ENCODE peak calls at places on chromosome 16, in five cellular contexts. C is choroid plexus epithelial cell, V is AG09309, M is epithelial cell of esophagus, O is astrocyte of the cerebellum. N is an unnamed sample.

GRCh38 chr16:8949536-8950418 is 13.9 kb downstream of the USP7 start:
- DNase-seq in V (no peak), M (no peak), C (no peak), O (no peak), N (no peak)

GRCh38 chr16:81035398-81035974 is at the start of gene ATMIN:
- DNase-seq in C (peak), O (peak), V (peak), M (peak), N (peak)

GRCh38 chr16:73063854-73064226 is 15.9 kb upstream of the ZFHX3 start:
- DNase-seq in C (no peak), M (no peak), V (no peak), O (no peak), N (no peak)

GRCh38 chr16:4336701-4337539 is 14.2 kb downstream of the PAM16 start:
- DNase-seq in C (no peak), M (no peak), O (no peak), V (no peak), N (no peak)

GRCh38 chr16:50114357-50115129 is 38.6 kb upstream of the TENT4B start:
- DNase-seq in V (no peak), O (no peak), M (peak), C (no peak), N (no peak)

GRCh38 chr16:53695070-53695469 is 8.6 kb downstream of the RPGRIP1L start:
- DNase-seq in O (peak), C (peak), V (peak), M (peak), N (peak)

GRCh38 chr16:27839419-27839818 is 224.1 kb downstream of the GSG1L start:
- DNase-seq in C (peak), O (no peak), M (peak), V (no peak), N (peak)

GRCh38 chr16:27431773-27432599 is 30.0 kb downstream of the IL21R start:
- DNase-seq in O (no peak), C (peak), V (no peak), M (peak), N (no peak)

GRCh38 chr16:62644030-62644812 is 608.0 kb upstream of the CDH8 start:
- DNase-seq in O (no peak), M (no peak), V (no peak), C (no peak), N (no peak)

GRCh38 chr16:75222271-75222783 is 3.5 kb downstream of the CTRB1 start:
- DNase-seq in M (no peak), V (no peak), O (no peak), C (no peak), N (no peak)

GRCh38 chr16:1428511-1428910 is 2.4 kb upstream of the PERCC1 start:
- DNase-seq in M (no peak), C (peak), O (no peak), V (no peak), N (peak)

GRCh38 chr16:30030841-30031413 is at the start of gene TLCD3B:
- DNase-seq in M (no peak), C (no peak), V (no peak), O (no peak), N (no peak)

GRCh38 chr16:78264642-78265041 is 165.2 kb downstream of the WWOX start:
- DNase-seq in V (no peak), C (no peak), M (no peak), O (no peak), N (no peak)

GRCh38 chr16:3830625-3831254 is 49.8 kb downstream of the CREBBP start:
- DNase-seq in O (no peak), V (no peak), M (no peak), C (no peak), N (no peak)

GRCh38 chr16:86995456-86995855 is 321.7 kb downstream of the C16orf95 start:
- DNase-seq in O (no peak), C (no peak), M (no peak), V (no peak), N (no peak)

GRCh38 chr16:71927787-71928186 is 32.5 kb downstream of the IST1 start:
- DNase-seq in V (no peak), O (no peak), M (no peak), C (no peak), N (no peak)

GRCh38 chr16:50267651-50268050 is 1.3 kb downstream of the ADCY7 start:
- DNase-seq in V (no peak), M (no peak), O (no peak), C (no peak), N (no peak)

GRCh38 chr16:2429771-2430663 is 770 bp downstream of the CCNF start:
- DNase-seq in V (no peak), M (peak), C (peak), O (no peak), N (peak)

GRCh38 chr16:57305159-57305811 is 20.8 kb upstream of the PLLP start:
- DNase-seq in V (no peak), O (no peak), C (no peak), M (no peak), N (peak)

GRCh38 chr16:78528265-78528664 is 428.8 kb downstream of the WWOX start:
- DNase-seq in O (no peak), V (no peak), C (no peak), M (peak), N (no peak)

GRCh38 chr16:77037696-77038347 is 153.2 kb upstream of the MON1B start:
- DNase-seq in O (no peak), M (peak), C (no peak), V (no peak), N (no peak)

GRCh38 chr16:62967606-62968005 is 931.4 kb upstream of the CDH8 start:
- DNase-seq in O (no peak), M (peak), V (no peak), C (no peak), N (no peak)

GRCh38 chr16:17304814-17305169 is 166.0 kb downstream of the XYLT1 start:
- DNase-seq in C (no peak), O (no peak), M (no peak), V (no peak), N (no peak)

GRCh38 chr16:47847220-47847970 is 308.4 kb downstream of the ABCC12 start:
- DNase-seq in M (peak), C (peak), O (no peak), V (no peak), N (no peak)

GRCh38 chr16:79593074-79593531 is 7.4 kb downstream of the MAF start:
- DNase-seq in V (no peak), C (peak), M (no peak), O (no peak), N (no peak)

GRCh38 chr16:79595261-79595660 is 5.3 kb downstream of the MAF start:
- DNase-seq in O (no peak), V (no peak), C (no peak), M (peak), N (no peak)

GRCh38 chr16:79595916-79596450 is 4.6 kb downstream of the MAF start:
- DNase-seq in C (no peak), O (no peak), V (no peak), M (no peak), N (no peak)

GRCh38 chr16:79592150-79592549 is 8.4 kb downstream of the MAF start:
- DNase-seq in V (no peak), C (no peak), M (no peak), O (no peak), N (no peak)

DNA sequence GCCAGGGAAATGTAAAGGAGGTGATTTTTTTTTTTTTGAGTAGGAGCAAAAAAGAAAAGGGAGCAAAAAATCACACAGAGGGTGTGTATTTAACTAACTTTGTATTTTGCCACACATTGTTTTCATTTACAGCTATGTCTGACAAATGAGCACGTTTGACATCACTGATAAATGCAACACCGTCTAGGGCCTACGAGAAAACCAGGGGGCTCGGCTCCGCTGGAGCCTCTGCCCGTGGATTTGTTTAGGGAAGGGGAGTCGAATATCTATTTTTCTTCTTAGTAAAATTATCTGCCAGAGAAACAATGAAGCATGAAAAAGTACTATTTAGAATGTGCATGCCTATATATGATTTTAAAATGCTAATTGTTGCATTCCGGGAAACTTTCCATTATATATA is 6.8 kb downstream of the MAF start:
- DNase-seq in C (no peak), M (no peak), V (no peak), O (no peak), N (no peak)
- H3K4me3 ChIP-seq in C (no peak), M (no peak), V (no peak), O (no peak), N (no peak)

DNA sequence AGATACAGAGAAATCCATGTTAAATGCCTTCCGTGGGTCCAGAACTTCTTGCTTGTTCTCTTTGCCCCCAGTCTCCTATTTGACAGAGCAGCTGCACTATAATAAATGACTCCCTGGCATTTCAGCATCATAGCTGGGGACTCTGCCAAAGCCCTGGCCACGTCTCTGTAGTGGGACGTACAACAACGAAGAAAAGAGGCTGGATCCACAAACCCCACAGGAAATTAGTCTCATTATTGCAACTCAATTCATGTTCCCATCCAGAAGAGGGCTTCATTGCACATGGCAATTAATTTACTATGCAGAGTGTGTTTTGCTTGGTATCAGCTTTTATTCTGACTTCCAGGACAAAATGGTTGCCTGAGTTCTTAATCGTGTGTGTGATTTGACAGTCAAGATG is 121.3 kb downstream of the CDH13 start:
- DNase-seq in C (peak), O (peak), V (peak), M (no peak), N (peak)
- TF ChIP-seq CTCF in C (peak), O (peak), V (peak), M (no peak), N (peak)

GRCh38 chr16:6926341-6926740 is 406.3 kb upstream of the RBFOX1 start:
- DNase-seq in M (no peak), V (no peak), C (no peak), O (no peak), N (no peak)
- H3K4me3 ChIP-seq in M (no peak), V (no peak), C (no peak), O (no peak), N (no peak)

DNA sequence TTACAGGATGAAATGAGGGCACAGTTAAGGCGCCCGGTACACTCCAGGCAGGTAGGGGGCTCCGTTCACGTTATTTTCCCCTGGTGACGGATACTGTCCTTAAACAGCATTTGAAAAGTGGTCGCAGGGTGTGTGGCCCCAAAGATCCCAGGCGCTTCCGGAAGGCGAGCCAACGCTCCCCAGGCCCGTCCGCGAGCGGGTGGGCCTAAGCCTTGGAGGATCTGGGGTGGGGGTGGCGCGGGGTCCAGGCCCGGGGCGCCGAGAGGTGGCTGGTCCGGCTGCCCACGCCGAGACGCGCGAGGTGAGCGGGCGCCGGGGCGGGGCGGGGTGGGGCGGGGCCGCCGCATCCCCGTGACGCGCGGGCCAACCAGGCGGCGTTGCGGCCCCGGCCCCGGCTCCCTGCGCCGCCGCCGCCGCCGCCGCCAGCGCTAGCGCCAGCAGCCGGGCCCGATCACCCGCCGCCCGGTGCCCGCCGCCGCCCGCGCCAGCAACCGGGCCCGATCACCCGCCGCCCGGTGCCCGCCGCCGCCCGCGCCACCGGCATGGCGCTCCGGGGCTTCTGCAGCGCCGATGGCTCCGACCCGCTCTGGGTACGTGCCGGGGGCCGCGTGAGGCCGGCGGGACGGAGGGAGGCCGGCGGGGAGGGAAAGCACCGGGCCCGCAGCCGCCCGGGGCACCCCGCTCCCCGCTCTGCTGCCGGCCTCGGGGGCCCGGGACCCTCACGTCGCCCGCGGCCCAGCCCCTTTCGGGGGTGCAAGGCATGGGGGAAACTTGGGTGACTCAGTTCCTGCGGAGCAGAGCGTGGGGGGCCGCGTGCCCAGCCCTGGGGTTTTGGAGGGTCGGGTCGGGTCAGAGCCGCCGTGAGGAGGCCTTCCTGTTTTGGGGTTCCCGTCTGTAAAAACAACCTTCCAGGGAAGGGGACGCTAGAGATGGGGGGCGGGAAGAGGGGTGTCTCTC is at the start of gene ABCC1:
- DNase-seq in V (no peak), C (no peak), M (peak), O (no peak), N (no peak)
- TF ChIP-seq CTCF in V (no peak), C (no peak), M (no peak), O (no peak), N (no peak)

GRCh38 chr16:85464342-85465305 is 148.5 kb upstream of the GSE1 start:
- DNase-seq in O (no peak), M (no peak), V (no peak), C (no peak), N (no peak)
- H3K4me3 ChIP-seq in O (no peak), M (no peak), V (no peak), C (no peak), N (no peak)

DNA sequence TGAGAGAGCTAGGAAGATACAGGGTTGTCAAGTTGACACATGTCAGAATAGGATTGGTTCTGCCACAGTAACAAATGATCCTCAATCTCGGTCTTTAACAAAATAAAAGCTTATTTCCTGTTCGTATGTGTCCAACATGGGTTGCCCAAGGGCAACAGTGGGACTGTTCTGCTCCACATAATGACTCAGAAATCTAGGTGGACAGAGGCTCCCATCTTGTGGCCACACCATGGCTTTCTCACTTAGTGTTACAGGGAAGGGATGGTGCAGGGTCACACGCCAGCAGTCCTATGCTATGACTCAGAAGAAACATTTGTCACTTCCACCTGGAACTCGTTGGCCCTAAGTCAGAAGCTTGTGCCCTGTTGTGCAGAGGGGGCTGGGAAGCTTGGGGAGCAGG is 364.9 kb downstream of the SNX29 start:
- DNase-seq in M (peak), C (peak), O (no peak), V (no peak), N (peak)
- TF ChIP-seq CTCF in M (no peak), C (peak), O (no peak), V (peak), N (no peak)

GRCh38 chr16:84637709-84638108 is 10.6 kb upstream of the KLHL36 start:
- DNase-seq in M (no peak), C (no peak), O (no peak), V (no peak), N (no peak)
- H3K4me3 ChIP-seq in M (no peak), C (no peak), O (no peak), V (no peak), N (no peak)

GRCh38 chr16:52555572-52555971 is 8.6 kb upstream of the TOX3 start:
- DNase-seq in M (no peak), V (no peak), O (no peak), C (no peak), N (no peak)

GRCh38 chr16:52553322-52553721 is 6.4 kb upstream of the TOX3 start:
- DNase-seq in M (no peak), V (no peak), O (no peak), C (no peak), N (no peak)

GRCh38 chr16:52552643-52553042 is 5.7 kb upstream of the TOX3 start:
- DNase-seq in M (peak), O (no peak), V (no peak), C (no peak), N (no peak)

GRCh38 chr16:52556083-52556482 is 9.1 kb upstream of the TOX3 start:
- DNase-seq in M (no peak), V (no peak), C (no peak), O (no peak), N (no peak)

GRCh38 chr16:52554334-52554733 is 7.4 kb upstream of the TOX3 start:
- DNase-seq in M (no peak), V (no peak), O (no peak), C (no peak), N (no peak)
- TF ChIP-seq CTCF in M (no peak), V (no peak), O (no peak), C (no peak), N (no peak)

N was measured in fibroblast of the aortic adventitia.